ENCODE peak calls at places on chromosomes 12 and 14, in six cellular contexts. R, G, F, A, W and B are unnamed samples.

GRCh38 chr12:23611320-23611719 is 338.1 kb downstream of the SOX5 start:
- DNase-seq in R (no peak), G (no peak), F (no peak), A (no peak), W (no peak), B (no peak)

GRCh38 chr14:103697196-103697595 is 18.1 kb downstream of the XRCC3 start:
- DNase-seq in R (no peak), G (no peak), F (no peak), A (no peak), W (no peak), B (no peak)

GRCh38 chr12:132426349-132427176 is 63.4 kb upstream of the FBRSL1 start:
- DNase-seq in R (no peak), G (no peak), F (no peak), A (no peak), W (no peak), B (no peak)

GRCh38 chr12:57607958-57608663 is 3.1 kb upstream of the ARHGEF25 start:
- DNase-seq in R (no peak), G (no peak), F (no peak), A (no peak), W (no peak), B (no peak)

GRCh38 chr12:78035913-78036658 is 205.4 kb downstream of the NAV3 start:
- DNase-seq in R (no peak), G (peak), F (no peak), A (no peak), W (no peak), B (no peak)

GRCh38 chr14:99179506-99179905 is 92.5 kb downstream of the BCL11B start:
- DNase-seq in R (no peak), G (no peak), F (no peak), A (no peak), W (no peak), B (peak)

GRCh38 chr14:68466491-68466977 is 326.3 kb downstream of the ZFP36L1 start:
- DNase-seq in R (peak), G (no peak), F (no peak), A (no peak), W (no peak), B (peak)

GRCh38 chr12:111304642-111305071 is 64.2 kb downstream of the PHETA1 start:
- DNase-seq in R (peak), G (peak), F (no peak), A (no peak), W (no peak), B (no peak)

GRCh38 chr14:48936352-48936751 is 649.8 kb downstream of the RPS29 start:
- DNase-seq in R (no peak), G (no peak), F (no peak), A (no peak), W (no peak), B (no peak)

GRCh38 chr14:70086685-70087379 is 101.9 kb downstream of the SLC8A3 start:
- DNase-seq in R (peak), G (peak), F (no peak), A (no peak), W (no peak), B (no peak)

GRCh38 chr12:88388566-88389269 is 191.6 kb downstream of the KITLG start:
- DNase-seq in R (no peak), G (no peak), F (no peak), A (no peak), W (no peak), B (no peak)

GRCh38 chr14:104135121-104135903 is 3.1 kb upstream of the KIF26A start:
- DNase-seq in R (peak), G (peak), F (no peak), A (no peak), W (no peak), B (peak)

GRCh38 chr14:52792097-52792415 is 649 bp upstream of the GNPNAT1 start:
- DNase-seq in R (no peak), G (no peak), F (no peak), A (no peak), W (no peak), B (no peak)

GRCh38 chr14:94646481-94646880 is 34.3 kb downstream of the SERPINA3 start:
- DNase-seq in R (no peak), G (no peak), F (peak), A (no peak), W (no peak), B (no peak)

GRCh38 chr12:25970916-25971674 is 12.6 kb downstream of the RASSF8 start:
- DNase-seq in R (no peak), G (no peak), F (no peak), A (no peak), W (no peak), B (no peak)
- TF ChIP-seq CTCF in R (no peak), G (peak), F (peak), A (no peak), W (no peak), B (no peak)

GRCh38 chr14:60657609-60657983 is 8.3 kb upstream of the SIX1 start:
- DNase-seq in R (no peak), G (peak), F (no peak), A (no peak), W (no peak), B (no peak)

GRCh38 chr14:60656755-60657608 is 7.7 kb upstream of the SIX1 start:
- DNase-seq in R (peak), G (peak), F (no peak), A (no peak), W (no peak), B (peak)

GRCh38 chr14:60658909-60659585 is 9.8 kb upstream of the SIX1 start:
- DNase-seq in R (no peak), G (no peak), F (no peak), A (no peak), W (no peak), B (no peak)

GRCh38 chr14:60655898-60656754 is 6.8 kb upstream of the SIX1 start:
- DNase-seq in R (no peak), G (peak), F (no peak), A (no peak), W (no peak), B (no peak)

DNA sequence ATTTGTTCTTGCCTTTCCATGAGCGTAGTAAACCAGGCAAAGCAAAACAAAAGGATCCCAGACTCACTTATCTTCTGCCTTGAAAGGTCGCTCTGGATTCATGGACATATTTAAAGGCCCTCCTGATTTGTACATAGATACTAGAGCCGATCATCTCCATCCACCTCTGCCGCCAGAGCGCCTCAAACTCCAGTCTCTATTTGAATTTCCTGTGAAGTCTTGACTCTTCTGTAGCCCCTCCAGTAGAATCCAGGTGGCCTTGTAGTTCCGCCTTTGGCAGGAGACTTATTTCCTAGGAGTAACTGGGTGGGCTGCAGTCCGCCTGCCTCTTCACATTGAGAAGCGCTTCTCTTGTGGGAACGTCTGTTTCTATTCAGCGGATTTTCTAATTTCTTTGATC is 8.8 kb upstream of the SIX1 start:
- DNase-seq in R (no peak), G (peak), F (no peak), A (no peak), W (no peak), B (no peak)
- H3K4me3 ChIP-seq in R (no peak), G (peak), F (no peak), A (no peak), W (no peak), B (no peak)

DNA sequence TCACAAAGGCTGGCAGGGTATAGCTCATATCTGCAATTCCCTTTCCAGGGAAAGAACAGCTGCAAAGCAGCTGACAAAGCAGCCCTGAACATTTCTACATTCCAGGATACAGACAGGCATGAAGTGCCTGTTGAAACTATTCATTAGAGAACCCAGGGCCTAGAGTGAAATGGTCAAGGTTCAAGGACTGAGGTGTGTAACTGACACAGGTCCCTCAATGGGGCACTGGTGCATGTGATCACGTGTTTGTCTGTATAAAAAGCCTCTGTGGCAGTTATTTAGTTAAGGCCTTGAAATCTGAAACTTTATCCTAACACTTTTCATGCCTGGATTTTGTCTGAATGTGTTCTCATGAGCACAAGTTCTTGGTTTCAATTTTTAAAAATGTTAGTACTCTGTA is 47.1 kb downstream of the GIT2 start:
- DNase-seq in R (no peak), G (no peak), F (peak), A (no peak), W (no peak), B (no peak)
- H3K27ac ChIP-seq in R (no peak), G (no peak), F (no peak), A (peak), W (no peak), B (no peak)

DNA sequence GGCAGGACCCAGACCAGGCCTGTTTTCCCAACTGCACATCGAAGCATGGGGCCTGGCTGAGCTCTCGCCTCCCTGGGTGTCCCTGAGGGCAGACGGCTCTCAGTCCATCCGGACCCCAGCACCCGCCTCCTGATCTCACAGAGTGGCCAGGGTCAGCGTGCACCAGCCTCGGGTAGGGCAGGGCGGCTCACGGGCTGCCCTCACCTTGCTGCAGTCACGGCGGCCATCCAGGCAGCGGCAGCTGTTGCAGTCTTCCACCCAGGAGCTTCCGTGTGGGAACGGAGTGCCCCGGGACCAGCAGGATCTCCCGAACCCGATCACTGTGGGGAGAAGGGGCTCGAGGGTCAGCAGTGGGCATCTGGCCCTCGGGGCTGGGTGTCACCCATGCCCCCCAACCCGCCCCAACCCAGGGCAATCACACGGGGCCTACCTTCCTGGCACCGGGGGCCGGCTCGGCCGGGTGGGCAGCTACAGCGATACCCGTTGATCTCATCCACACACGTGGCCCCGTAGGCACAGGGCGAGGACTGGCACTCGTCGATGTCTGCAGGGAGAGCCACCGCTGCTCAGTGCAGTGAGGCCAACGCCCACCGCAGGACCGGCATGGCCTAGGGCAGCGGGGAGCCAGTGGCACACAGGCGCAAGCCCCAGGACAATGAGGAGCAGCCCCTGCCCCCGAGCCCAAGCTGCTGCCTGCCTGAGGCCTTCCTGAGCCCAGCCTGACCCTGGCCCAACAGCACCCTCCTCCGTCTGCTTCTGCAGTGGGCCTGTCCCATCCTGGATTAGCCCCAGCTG is 22.2 kb downstream of the JAG2 start:
- DNase-seq in R (no peak), G (no peak), F (no peak), A (no peak), W (no peak), B (peak)
- TF ChIP-seq CTCF in R (no peak), G (no peak), F (no peak), A (no peak), W (no peak), B (no peak)

GRCh38 chr14:56886471-56887062 is 76.3 kb upstream of the OTX2 start:
- DNase-seq in R (no peak), G (no peak), F (no peak), A (no peak), W (no peak), B (no peak)
- H3K4me3 ChIP-seq in R (no peak), G (no peak), F (no peak), A (no peak), W (no peak), B (no peak)

GRCh38 chr14:29925106-29925722 is 2.4 kb downstream of the PRKD1 start:
- DNase-seq in R (no peak), G (peak), F (no peak), A (no peak), W (no peak), B (no peak)

GRCh38 chr14:29927596-29928341 is at the start of gene PRKD1:
- DNase-seq in R (peak), G (peak), F (peak), A (no peak), W (no peak), B (peak)

GRCh38 chr14:29926228-29926627 is 1.4 kb downstream of the PRKD1 start:
- DNase-seq in R (no peak), G (peak), F (no peak), A (no peak), W (no peak), B (no peak)

GRCh38 chr14:29926701-29927595 is 699 bp downstream of the PRKD1 start:
- DNase-seq in R (peak), G (peak), F (peak), A (no peak), W (no peak), B (peak)

DNA sequence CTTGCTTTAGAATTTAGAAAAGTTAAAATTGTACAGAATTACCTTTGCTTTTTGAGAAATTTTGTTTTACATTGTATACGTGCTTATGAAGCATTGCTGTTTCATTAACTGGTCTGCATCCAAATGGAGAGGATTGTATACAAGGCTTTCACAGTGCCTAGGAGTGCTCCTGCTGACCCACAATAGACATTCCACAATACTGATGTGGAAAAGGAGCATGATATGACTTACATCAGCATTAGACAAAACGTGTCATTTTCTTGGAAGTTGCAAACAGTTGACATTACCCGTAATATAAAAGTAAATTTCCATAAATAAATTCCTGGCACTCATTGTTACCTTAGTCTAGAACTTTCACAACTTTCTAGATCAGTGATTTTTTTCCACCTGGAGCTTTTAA is 1.9 kb downstream of the PRKD1 start:
- DNase-seq in R (no peak), G (no peak), F (no peak), A (no peak), W (no peak), B (no peak)
- H3K27ac ChIP-seq in R (no peak), G (no peak), F (no peak), A (no peak), W (no peak), B (no peak)

GRCh38 chr14:50380455-50380854 is 16.2 kb downstream of the CDKL1 start:
- DNase-seq in R (no peak), G (no peak), F (no peak), A (no peak), W (no peak), B (no peak)

GRCh38 chr14:50381823-50382287 is 14.8 kb downstream of the CDKL1 start:
- DNase-seq in R (no peak), G (no peak), F (no peak), A (no peak), W (no peak), B (no peak)

GRCh38 chr14:50387543-50387942 is 9.1 kb downstream of the CDKL1 start:
- DNase-seq in R (no peak), G (no peak), F (no peak), A (no peak), W (no peak), B (no peak)

GRCh38 chr14:50381008-50381407 is 15.7 kb downstream of the CDKL1 start:
- DNase-seq in R (no peak), G (no peak), F (no peak), A (no peak), W (no peak), B (no peak)

DNA sequence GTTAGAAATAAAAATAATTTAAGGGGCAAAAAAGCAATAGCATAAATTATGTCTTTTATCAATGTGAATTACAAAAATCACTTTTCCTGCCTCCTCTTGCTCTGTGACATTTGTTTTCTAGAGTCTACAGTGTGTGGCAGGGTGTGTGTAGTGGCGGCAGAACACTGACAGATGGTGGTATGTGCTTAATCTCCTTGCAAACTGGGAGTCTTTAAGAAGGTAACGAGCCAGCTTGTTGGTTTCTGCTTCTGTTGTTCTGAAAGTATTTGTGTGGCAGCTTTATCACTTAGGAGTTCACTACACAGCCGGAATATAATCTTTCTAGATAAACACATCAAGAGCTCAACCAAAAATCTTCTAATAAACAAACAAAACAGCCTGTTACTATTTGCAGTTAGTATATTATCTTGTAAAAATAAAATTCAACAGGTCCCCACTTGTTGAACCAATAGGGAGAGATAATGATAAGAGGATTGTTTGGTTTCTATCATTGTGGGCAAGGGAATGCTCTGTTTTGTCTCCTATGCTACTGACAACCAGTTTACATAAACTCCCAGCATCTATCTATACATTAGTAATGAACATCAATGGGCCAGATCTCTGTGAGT is 13.0 kb downstream of the CDKL1 start:
- DNase-seq in R (no peak), G (no peak), F (no peak), A (no peak), W (no peak), B (no peak)
- TF ChIP-seq CTCF in R (no peak), G (no peak), F (no peak), A (no peak), W (no peak), B (no peak)

GRCh38 chr12:27561535-27562350 is 37.7 kb downstream of the PPFIBP1 start:
- DNase-seq in R (peak), G (no peak), F (no peak), A (no peak), W (no peak), B (no peak)
- H3K4me3 ChIP-seq in R (no peak), G (no peak), F (no peak), A (no peak), W (no peak), B (no peak)

GRCh38 chr12:11568155-11568761 is 81.2 kb upstream of the ETV6 start:
- DNase-seq in R (no peak), G (no peak), F (no peak), A (no peak), W (no peak), B (no peak)

GRCh38 chr12:11563785-11564739 is 85.4 kb upstream of the ETV6 start:
- DNase-seq in R (no peak), G (no peak), F (no peak), A (no peak), W (no peak), B (no peak)

GRCh38 chr12:11565752-11566151 is 83.7 kb upstream of the ETV6 start:
- DNase-seq in R (no peak), G (no peak), F (no peak), A (no peak), W (no peak), B (no peak)

GRCh38 chr12:11561416-11561815 is 88.1 kb upstream of the ETV6 start:
- DNase-seq in R (no peak), G (no peak), F (no peak), A (no peak), W (no peak), B (no peak)

GRCh38 chr12:11564984-11565651 is 84.4 kb upstream of the ETV6 start:
- DNase-seq in R (no peak), G (no peak), F (no peak), A (no peak), W (no peak), B (no peak)
- H3K27ac ChIP-seq in R (no peak), G (no peak), F (no peak), A (no peak), W (no peak), B (no peak)

GRCh38 chr14:77320238-77320935 is at the start of gene POMT2:
- DNase-seq in R (peak), G (peak), F (peak), A (peak), W (peak), B (peak)
- TF ChIP-seq CTCF in R (peak), G (peak), F (peak), A (peak), W (no peak), B (peak)